ENCODE peak calls at places on chromosomes 1 and 21, in seven cellular contexts. Z is fibroblast of lung, O is tibial artery, I is endothelial cell of umbilical vein, P is lower lobe of right lung, H is K562, J is Caco-2. B is an unnamed sample.
A peak's percentile ranks its signal among the peaks of the same experiment; 100 is the strongest.

GRCh38 chr1:185402930-185403329 is 85.9 kb upstream of the IVNS1ABP start:
- DNase-seq in Z (no peak), H (peak; percentile 16), P (peak; percentile 46), I (no peak), O (no peak), J (no peak), B (no peak)

GRCh38 chr1:246113555-246114095 is 393.5 kb downstream of the SMYD3 start:
- DNase-seq in I (peak; percentile 84), P (no peak), Z (no peak), H (peak; percentile 82), J (no peak), O (no peak), B (peak; percentile 25)

GRCh38 chr1:94286864-94287437 is 49.6 kb upstream of the ARHGAP29 start:
- DNase-seq in Z (no peak), O (no peak), I (no peak), P (no peak), J (no peak), H (no peak), B (no peak)

GRCh38 chr1:7014640-7014930 is 229.3 kb downstream of the CAMTA1 start:
- DNase-seq in Z (no peak), P (no peak), H (no peak), O (no peak), J (no peak), I (peak; percentile 12), B (no peak)

GRCh38 chr1:240092301-240093119 is 827 bp downstream of the FMN2 start:
- DNase-seq in Z (peak; percentile 65), J (peak; percentile 38), P (no peak), H (no peak), I (peak; percentile 38), O (no peak), B (peak; percentile 56)

GRCh38 chr1:20216574-20216973 is 30.3 kb upstream of the PLA2G2C start:
- DNase-seq in P (no peak), H (peak; percentile 36), Z (peak; percentile 20), O (no peak), I (peak; percentile 20), J (no peak), B (no peak)

GRCh38 chr1:182625716-182626504 is 21.7 kb upstream of the RGS16 start:
- DNase-seq in J (no peak), P (no peak), O (no peak), H (no peak), Z (no peak), I (no peak), B (peak; percentile 37)

GRCh38 chr1:108646661-108647269 is 14.1 kb downstream of the HENMT1 start:
- DNase-seq in Z (peak; percentile 89), O (peak; percentile 80), P (peak; percentile 95), J (peak; percentile 63), H (peak; percentile 33), I (peak; percentile 14), B (no peak)

GRCh38 chr1:160830321-160831153 is 32.1 kb downstream of the CD244 start:
- DNase-seq in O (no peak), H (peak; percentile 72), P (peak; percentile 80), I (peak; percentile 35), J (peak; percentile 86), Z (no peak), B (peak; percentile 71)

GRCh38 chr21:44525431-44526095 is 14.4 kb downstream of the KRTAP10-1 start:
- DNase-seq in J (no peak), Z (no peak), P (no peak), O (peak; percentile 48), H (no peak), I (no peak), B (peak; percentile 9)

GRCh38 chr1:1122078-1122811 is 6.4 kb upstream of the C1orf159 start:
- DNase-seq in O (peak; percentile 84), H (peak; percentile 69), J (no peak), P (peak; percentile 88), Z (peak; percentile 63), I (peak; percentile 57), B (peak; percentile 90)

GRCh38 chr1:152413909-152414308 is at the start of gene CRNN:
- DNase-seq in H (no peak), Z (no peak), I (no peak), J (no peak), P (no peak), O (no peak), B (no peak)

GRCh38 chr1:27522148-27522859 is 32.3 kb upstream of the WASF2 start:
- DNase-seq in P (peak; percentile 70), J (no peak), Z (no peak), H (no peak), I (peak; percentile 27), O (peak; percentile 84), B (no peak)

GRCh38 chr1:67723620-67724019 is 38.6 kb downstream of the GADD45A start:
- DNase-seq in I (peak; percentile 97), P (no peak), O (no peak), H (peak; percentile 60), Z (no peak), J (no peak), B (no peak)

GRCh38 chr21:27202301-27202700 is 235.4 kb upstream of the ADAMTS5 start:
- DNase-seq in H (no peak), O (no peak), J (no peak), I (no peak), P (no peak), Z (no peak), B (no peak)

GRCh38 chr1:8814870-8815269 is 2.6 kb downstream of the RERE start:
- DNase-seq in O (no peak), P (no peak), Z (no peak), I (peak; percentile 55), H (peak; percentile 63), J (no peak), B (no peak)

GRCh38 chr1:16099412-16099811 is 26.0 kb upstream of the FAM131C start:
- DNase-seq in O (no peak), J (no peak), Z (no peak), H (no peak), P (no peak), I (no peak), B (no peak)

DNA sequence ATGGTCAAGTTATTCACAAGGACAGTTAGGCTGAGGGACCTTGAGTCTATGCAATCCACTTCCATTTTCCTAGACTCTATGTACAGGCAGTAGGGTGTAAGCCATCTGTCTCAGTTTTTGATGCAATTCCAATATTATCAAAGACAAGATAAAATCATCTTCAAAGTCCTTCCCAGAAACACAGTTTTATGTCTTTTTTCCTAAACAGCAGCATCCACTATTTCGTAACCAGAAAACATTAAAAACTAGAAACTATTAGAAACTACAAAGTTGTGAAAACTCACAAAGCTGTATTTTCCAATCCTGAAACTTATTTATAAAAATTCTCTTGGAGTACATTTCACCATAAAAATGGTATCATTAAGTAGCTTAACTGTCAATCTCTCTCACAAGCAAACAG is 93.8 kb downstream of the EPS15 start:
- DNase-seq in H (no peak), Z (no peak), J (no peak), O (no peak), P (no peak), I (no peak), B (no peak)
- H3K36me3 ChIP-seq in H (peaks cover 29% of the 10 kb centered on the region), Z (no peaks in the 10 kb centered on the region), J (no peaks in the 10 kb centered on the region), O (peaks cover 52% of the 10 kb centered on the region), P (peaks cover 27% of the 10 kb centered on the region), I (no peaks in the 10 kb centered on the region), B (no peaks in the 10 kb centered on the region)

DNA sequence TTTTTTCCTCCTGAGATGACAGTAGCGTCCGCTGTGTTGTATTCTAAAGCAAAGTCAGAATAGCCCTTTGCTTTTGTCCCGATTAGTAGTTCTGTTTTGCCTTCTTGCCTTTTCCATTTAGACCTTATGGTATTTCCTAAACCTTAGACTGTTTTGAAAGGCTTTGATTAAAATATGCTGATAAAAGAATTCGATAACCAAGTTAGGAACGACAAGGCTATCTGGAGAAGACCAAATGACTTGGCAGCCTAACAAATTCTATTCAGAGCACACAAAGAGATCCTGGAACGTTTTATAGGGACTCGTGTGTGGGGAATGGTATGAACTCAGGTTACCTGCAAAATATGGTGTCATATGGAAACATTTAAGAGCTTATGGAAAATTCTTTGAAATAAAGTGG is 42.9 kb downstream of the NFIA start:
- DNase-seq in J (no peak), I (peak; percentile 43), H (no peak), O (no peak), P (no peak), Z (no peak), B (no peak)
- H3K4me1 ChIP-seq in J (no peaks in the 10 kb centered on the region), I (no peaks in the 10 kb centered on the region), H (peaks cover 26% of the 10 kb centered on the region), O (peaks cover 52% of the 10 kb centered on the region), P (peaks cover 22% of the 10 kb centered on the region), Z (no peaks in the 10 kb centered on the region), B (no peaks in the 10 kb centered on the region)

DNA sequence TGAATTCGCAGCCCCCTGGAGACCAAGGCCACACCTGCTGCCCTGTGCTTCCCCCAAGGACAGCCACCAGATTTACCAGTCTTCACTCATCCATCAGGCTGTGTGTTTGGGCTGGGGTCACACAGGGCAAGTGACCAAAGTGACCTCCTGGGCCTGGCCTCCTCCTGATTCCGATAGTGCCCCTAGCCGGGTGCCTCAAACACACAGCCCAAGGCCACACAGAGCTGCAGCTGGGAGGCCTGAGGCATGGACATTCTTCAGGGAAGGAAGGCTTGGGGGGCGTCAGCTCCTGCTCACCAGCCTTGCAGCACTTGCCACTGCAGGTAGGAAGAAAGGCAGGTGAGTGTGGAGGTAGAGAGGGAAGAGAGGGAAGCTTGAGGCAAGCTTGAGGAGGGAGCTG is 181.3 kb downstream of the RUNX1 start:
- DNase-seq in P (no peak), I (no peak), Z (no peak), H (no peak), J (no peak), O (no peak), B (no peak)
- H3K36me3 ChIP-seq in P (peaks cover 55% of the 10 kb centered on the region), I (peaks cover 11% of the 10 kb centered on the region), Z (peaks cover 43% of the 10 kb centered on the region), H (peaks cover 92% of the 10 kb centered on the region), J (no peaks in the 10 kb centered on the region), O (peaks cover 38% of the 10 kb centered on the region), B (no peaks in the 10 kb centered on the region)

GRCh38 chr1:13760921-13761320 is 60.9 kb downstream of the PRDM2 start:
- DNase-seq in P (no peak), H (no peak), Z (no peak), I (no peak), O (no peak), J (no peak), B (no peak)

GRCh38 chr1:13759072-13759471 is 59.1 kb downstream of the PRDM2 start:
- DNase-seq in O (no peak), J (peak; percentile 41), H (no peak), I (no peak), Z (no peak), P (no peak), B (no peak)

GRCh38 chr1:13761883-13762282 is 61.9 kb downstream of the PRDM2 start:
- DNase-seq in O (no peak), I (no peak), P (no peak), H (no peak), J (no peak), Z (no peak), B (no peak)

GRCh38 chr1:13762642-13763041 is 62.7 kb downstream of the PRDM2 start:
- DNase-seq in Z (no peak), J (no peak), O (no peak), P (no peak), H (no peak), I (no peak), B (no peak)

GRCh38 chr1:13760340-13760739 is 60.4 kb downstream of the PRDM2 start:
- DNase-seq in I (no peak), J (no peak), H (no peak), P (no peak), Z (no peak), O (no peak), B (no peak)
- H3K4me1 ChIP-seq in I (no peaks in the 10 kb centered on the region), J (peaks cover 53% of the 10 kb centered on the region), H (peaks cover 20% of the 10 kb centered on the region), P (peaks cover 91% of the 10 kb centered on the region), Z (peaks cover 5% of the 10 kb centered on the region), O (peaks cover 79% of the 10 kb centered on the region), B (no peaks in the 10 kb centered on the region)